ENCODE peak calls at places on chromosomes 4 and X, in nine cellular contexts. One of them, this sample, is unnamed.

GRCh38 chr4:140603286-140603685 is 34.5 kb upstream of the UCP1 start:
- ATAC-seq in effector memory CD8-positive, alpha-beta T cell: no peak
- ATAC-seq in sciatic nerve: no peak
- ATAC-seq in Right ventricle myocardium inferior: peak
- ATAC-seq in activated B cell treated with CpG ODN at 0.5 μM for 24 hours: no peak
- ATAC-seq in CD8-positive, alpha-beta T cell: no peak
- ATAC-seq in activated naive CD4-positive, alpha-beta T cell treated with anti-CD3 and anti-CD28 coated beads, Interleukin-2, amount 50 U/mL, for 72 hours: no peak
- ATAC-seq in GM23338: no peak
- ATAC-seq in heart right ventricle: peak
- ATAC-seq in this sample: no peak

GRCh38 chr4:134278675-134279074 is 77.1 kb upstream of the PABPC4L start:
- ATAC-seq in Right ventricle myocardium inferior: no peak
- ATAC-seq in activated naive CD4-positive, alpha-beta T cell treated with anti-CD3 and anti-CD28 coated beads, Interleukin-2, amount 50 U/mL, for 72 hours: no peak
- ATAC-seq in heart right ventricle: no peak
- ATAC-seq in sciatic nerve: no peak
- ATAC-seq in CD8-positive, alpha-beta T cell: no peak
- ATAC-seq in GM23338: no peak
- ATAC-seq in effector memory CD8-positive, alpha-beta T cell: no peak
- ATAC-seq in activated B cell treated with CpG ODN at 0.5 μM for 24 hours: no peak
- ATAC-seq in this sample: no peak

GRCh38 chrX:101759000-101759399 is 99.3 kb upstream of the ARMCX2 start:
- ATAC-seq in activated naive CD4-positive, alpha-beta T cell treated with anti-CD3 and anti-CD28 coated beads, Interleukin-2, amount 50 U/mL, for 72 hours: peak
- ATAC-seq in CD8-positive, alpha-beta T cell: peak
- ATAC-seq in Right ventricle myocardium inferior: no peak
- ATAC-seq in heart right ventricle: peak
- ATAC-seq in sciatic nerve: peak
- ATAC-seq in activated B cell treated with CpG ODN at 0.5 μM for 24 hours: peak
- ATAC-seq in GM23338: peak
- ATAC-seq in effector memory CD8-positive, alpha-beta T cell: peak
- ATAC-seq in this sample: peak

GRCh38 chrX:100674705-100675104 is 30.7 kb downstream of the SRPX2 start:
- ATAC-seq in heart right ventricle: peak
- ATAC-seq in Right ventricle myocardium inferior: peak
- ATAC-seq in activated B cell treated with CpG ODN at 0.5 μM for 24 hours: no peak
- ATAC-seq in activated naive CD4-positive, alpha-beta T cell treated with anti-CD3 and anti-CD28 coated beads, Interleukin-2, amount 50 U/mL, for 72 hours: no peak
- ATAC-seq in sciatic nerve: peak
- ATAC-seq in effector memory CD8-positive, alpha-beta T cell: no peak
- ATAC-seq in GM23338: no peak
- ATAC-seq in CD8-positive, alpha-beta T cell: no peak
- ATAC-seq in this sample: no peak

GRCh38 chrX:74080165-74080564 is 223.8 kb upstream of the ZCCHC13 start:
- ATAC-seq in Right ventricle myocardium inferior: no peak
- ATAC-seq in CD8-positive, alpha-beta T cell: no peak
- ATAC-seq in GM23338: no peak
- ATAC-seq in heart right ventricle: no peak
- ATAC-seq in activated naive CD4-positive, alpha-beta T cell treated with anti-CD3 and anti-CD28 coated beads, Interleukin-2, amount 50 U/mL, for 72 hours: no peak
- ATAC-seq in effector memory CD8-positive, alpha-beta T cell: no peak
- ATAC-seq in sciatic nerve: no peak
- ATAC-seq in activated B cell treated with CpG ODN at 0.5 μM for 24 hours: no peak
- ATAC-seq in this sample: no peak

GRCh38 chrX:54007682-54008081 is 36.6 kb downstream of the PHF8 start:
- ATAC-seq in Right ventricle myocardium inferior: no peak
- ATAC-seq in heart right ventricle: no peak
- ATAC-seq in activated naive CD4-positive, alpha-beta T cell treated with anti-CD3 and anti-CD28 coated beads, Interleukin-2, amount 50 U/mL, for 72 hours: no peak
- ATAC-seq in CD8-positive, alpha-beta T cell: no peak
- ATAC-seq in effector memory CD8-positive, alpha-beta T cell: no peak
- ATAC-seq in activated B cell treated with CpG ODN at 0.5 μM for 24 hours: no peak
- ATAC-seq in sciatic nerve: no peak
- ATAC-seq in GM23338: no peak
- ATAC-seq in this sample: no peak

GRCh38 chr4:59571805-59572430 is 1628.2 kb upstream of the ADGRL3 start:
- ATAC-seq in activated naive CD4-positive, alpha-beta T cell treated with anti-CD3 and anti-CD28 coated beads, Interleukin-2, amount 50 U/mL, for 72 hours: no peak
- ATAC-seq in sciatic nerve: no peak
- ATAC-seq in Right ventricle myocardium inferior: no peak
- ATAC-seq in CD8-positive, alpha-beta T cell: no peak
- ATAC-seq in activated B cell treated with CpG ODN at 0.5 μM for 24 hours: no peak
- ATAC-seq in effector memory CD8-positive, alpha-beta T cell: no peak
- ATAC-seq in heart right ventricle: no peak
- ATAC-seq in GM23338: no peak
- ATAC-seq in this sample: no peak

GRCh38 chrX:106680716-106681115 is 45.8 kb upstream of the RNF128 start:
- ATAC-seq in heart right ventricle: no peak
- ATAC-seq in GM23338: no peak
- ATAC-seq in Right ventricle myocardium inferior: no peak
- ATAC-seq in CD8-positive, alpha-beta T cell: no peak
- ATAC-seq in effector memory CD8-positive, alpha-beta T cell: no peak
- ATAC-seq in sciatic nerve: no peak
- ATAC-seq in activated B cell treated with CpG ODN at 0.5 μM for 24 hours: no peak
- ATAC-seq in activated naive CD4-positive, alpha-beta T cell treated with anti-CD3 and anti-CD28 coated beads, Interleukin-2, amount 50 U/mL, for 72 hours: no peak
- ATAC-seq in this sample: no peak

GRCh38 chrX:56726609-56727008 is 2.4 kb upstream of the NBDY start:
- ATAC-seq in CD8-positive, alpha-beta T cell: peak
- ATAC-seq in activated B cell treated with CpG ODN at 0.5 μM for 24 hours: no peak
- ATAC-seq in sciatic nerve: no peak
- ATAC-seq in GM23338: no peak
- ATAC-seq in activated naive CD4-positive, alpha-beta T cell treated with anti-CD3 and anti-CD28 coated beads, Interleukin-2, amount 50 U/mL, for 72 hours: peak
- ATAC-seq in effector memory CD8-positive, alpha-beta T cell: peak
- ATAC-seq in Right ventricle myocardium inferior: no peak
- ATAC-seq in heart right ventricle: no peak
- ATAC-seq in this sample: peak

GRCh38 chr4:13968723-13969122 is 341.2 kb upstream of the BOD1L1 start:
- ATAC-seq in Right ventricle myocardium inferior: no peak
- ATAC-seq in GM23338: no peak
- ATAC-seq in effector memory CD8-positive, alpha-beta T cell: no peak
- ATAC-seq in activated naive CD4-positive, alpha-beta T cell treated with anti-CD3 and anti-CD28 coated beads, Interleukin-2, amount 50 U/mL, for 72 hours: no peak
- ATAC-seq in activated B cell treated with CpG ODN at 0.5 μM for 24 hours: no peak
- ATAC-seq in heart right ventricle: no peak
- ATAC-seq in CD8-positive, alpha-beta T cell: no peak
- ATAC-seq in sciatic nerve: no peak
- ATAC-seq in this sample: no peak

GRCh38 chr4:169985881-169986280 is 40.3 kb downstream of the MFAP3L start:
- ATAC-seq in activated B cell treated with CpG ODN at 0.5 μM for 24 hours: no peak
- ATAC-seq in Right ventricle myocardium inferior: no peak
- ATAC-seq in sciatic nerve: no peak
- ATAC-seq in effector memory CD8-positive, alpha-beta T cell: no peak
- ATAC-seq in activated naive CD4-positive, alpha-beta T cell treated with anti-CD3 and anti-CD28 coated beads, Interleukin-2, amount 50 U/mL, for 72 hours: no peak
- ATAC-seq in GM23338: no peak
- ATAC-seq in heart right ventricle: no peak
- ATAC-seq in CD8-positive, alpha-beta T cell: no peak
- ATAC-seq in this sample: no peak

GRCh38 chrX:46279925-46280313 is 265.3 kb downstream of the ZNF674 start:
- ATAC-seq in sciatic nerve: no peak
- ATAC-seq in GM23338: no peak
- ATAC-seq in effector memory CD8-positive, alpha-beta T cell: no peak
- ATAC-seq in activated B cell treated with CpG ODN at 0.5 μM for 24 hours: no peak
- ATAC-seq in Right ventricle myocardium inferior: no peak
- ATAC-seq in heart right ventricle: no peak
- ATAC-seq in activated naive CD4-positive, alpha-beta T cell treated with anti-CD3 and anti-CD28 coated beads, Interleukin-2, amount 50 U/mL, for 72 hours: peak
- ATAC-seq in CD8-positive, alpha-beta T cell: no peak
- ATAC-seq in this sample: peak

GRCh38 chrX:72569786-72570185 is 2.9 kb downstream of the HDAC8 start:
- ATAC-seq in Right ventricle myocardium inferior: no peak
- ATAC-seq in activated naive CD4-positive, alpha-beta T cell treated with anti-CD3 and anti-CD28 coated beads, Interleukin-2, amount 50 U/mL, for 72 hours: peak
- ATAC-seq in effector memory CD8-positive, alpha-beta T cell: no peak
- ATAC-seq in activated B cell treated with CpG ODN at 0.5 μM for 24 hours: no peak
- ATAC-seq in heart right ventricle: no peak
- ATAC-seq in CD8-positive, alpha-beta T cell: no peak
- ATAC-seq in GM23338: no peak
- ATAC-seq in sciatic nerve: no peak
- ATAC-seq in this sample: peak

GRCh38 chrX:44310227-44310626 is 33.2 kb downstream of the EFHC2 start:
- ATAC-seq in effector memory CD8-positive, alpha-beta T cell: no peak
- ATAC-seq in CD8-positive, alpha-beta T cell: no peak
- ATAC-seq in GM23338: no peak
- ATAC-seq in Right ventricle myocardium inferior: no peak
- ATAC-seq in sciatic nerve: no peak
- ATAC-seq in heart right ventricle: no peak
- ATAC-seq in activated B cell treated with CpG ODN at 0.5 μM for 24 hours: no peak
- ATAC-seq in activated naive CD4-positive, alpha-beta T cell treated with anti-CD3 and anti-CD28 coated beads, Interleukin-2, amount 50 U/mL, for 72 hours: no peak
- ATAC-seq in this sample: no peak

This sample was measured in activated T-helper 17 cell treated with anti-CD3 and anti-CD28 coated beads, Interleukin-2, amount 50 U/mL, for 72 hours.